ENCODE peak calls at places on chromosomes 7 and 10, in four cellular contexts. J, C, O and Y are unnamed samples.

GRCh38 chr7:36132025-36132424 is 21.0 kb upstream of the EEPD1 start:
- DNase-seq in C (no peak), O (no peak), J (no peak), Y (no peak)

GRCh38 chr10:102283488-102283887 is 38.2 kb downstream of the GBF1 start:
- DNase-seq in J (no peak), C (no peak), O (no peak), Y (no peak)

GRCh38 chr10:24209421-24209770 is 458 bp downstream of the KIAA1217 start:
- DNase-seq in J (peak; percentile 43), O (peak; percentile 10), C (no peak), Y (no peak)

GRCh38 chr10:91593366-91593765 is 39.5 kb downstream of the PPP1R3C start:
- DNase-seq in O (no peak), C (no peak), J (no peak), Y (no peak)

GRCh38 chr7:32616625-32617024 is 121.3 kb downstream of the AVL9 start:
- DNase-seq in C (no peak), J (no peak), O (peak; percentile 44), Y (no peak)

GRCh38 chr7:67631496-67631895 is 634.9 kb downstream of the TYW1 start:
- DNase-seq in J (no peak), O (no peak), C (no peak), Y (no peak)

GRCh38 chr7:28627869-28628268 is 215.6 kb downstream of the CREB5 start:
- DNase-seq in J (no peak), O (no peak), C (no peak), Y (no peak)

GRCh38 chr7:112500619-112501018 is 19.8 kb downstream of the LSMEM1 start:
- DNase-seq in O (peak; percentile 14), C (no peak), J (no peak), Y (no peak)

GRCh38 chr7:72386152-72386551 is 26.0 kb downstream of the CALN1 start:
- DNase-seq in J (no peak), O (no peak), C (no peak), Y (no peak)

GRCh38 chr10:32054087-32054486 is 2.1 kb downstream of the KIF5B start:
- DNase-seq in O (peak; percentile 95), C (no peak), J (no peak), Y (no peak)

GRCh38 chr7:117043051-117043546 is 89.8 kb downstream of the ST7 start:
- DNase-seq in C (no peak), J (no peak), O (peak; percentile 63), Y (no peak)

GRCh38 chr7:137096607-137097006 is 228.2 kb downstream of the CHRM2 start:
- DNase-seq in C (no peak), O (peak; percentile 24), J (no peak), Y (no peak)

GRCh38 chr7:37510043-37510634 is 61.5 kb upstream of the ELMO1 start:
- DNase-seq in J (no peak), O (no peak), C (no peak), Y (no peak)

GRCh38 chr10:118343549-118343948 is 1.4 kb upstream of the FAM204A start:
- DNase-seq in J (no peak), C (no peak), O (no peak), Y (no peak)

GRCh38 chr10:15254808-15255655 is 86.5 kb upstream of the NMT2 start:
- DNase-seq in J (peak; percentile 15), O (no peak), C (no peak), Y (no peak)

GRCh38 chr7:101940830-101941229 is 123.4 kb downstream of the CUX1 start:
- DNase-seq in O (peak; percentile 45), J (no peak), C (no peak), Y (no peak)

GRCh38 chr10:81704596-81704995 is 170.4 kb upstream of the NRG3 start:
- DNase-seq in O (no peak), C (no peak), J (no peak), Y (no peak)

GRCh38 chr7:82600601-82601000 is 157.0 kb upstream of the CACNA2D1 start:
- DNase-seq in O (no peak), J (no peak), C (no peak), Y (no peak)

GRCh38 chr7:153193144-153193595 is 433.6 kb downstream of the ACTR3B start:
- DNase-seq in O (no peak), C (no peak), J (no peak), Y (no peak)

GRCh38 chr10:22252801-22253577 is 35.2 kb upstream of the EBLN1 start:
- DNase-seq in J (no peak), O (peak; percentile 12), C (peak; percentile 10), Y (peak; percentile 54)

GRCh38 chr10:51770719-51771118 is 71.3 kb upstream of the CSTF2T start:
- DNase-seq in J (no peak), C (no peak), O (peak; percentile 24), Y (no peak)

GRCh38 chr10:88792656-88793055 is 9.9 kb upstream of the LIPM start:
- DNase-seq in C (no peak), O (peak; percentile 75), J (no peak), Y (no peak)

GRCh38 chr10:60140681-60141632 is 234.6 kb upstream of the CCDC6 start:
- DNase-seq in C (no peak), J (no peak), O (peak; percentile 79), Y (peak; percentile 47)

GRCh38 chr7:100951172-100951571 is 1.8 kb downstream of the MUC3A start:
- DNase-seq in C (no peak), J (no peak), O (no peak), Y (no peak)

GRCh38 chr10:93150990-93151547 is 77.4 kb downstream of the CYP26A1 start:
- DNase-seq in J (no peak), C (no peak), O (no peak), Y (no peak)

GRCh38 chr10:31650010-31650409 is 278.6 kb downstream of the ARHGAP12 start:
- DNase-seq in C (no peak), J (no peak), O (peak; percentile 94), Y (peak; percentile 77)

GRCh38 chr7:119270045-119270464 is 1002.9 kb upstream of the KCND2 start:
- DNase-seq in C (no peak), J (no peak), O (peak; percentile 74), Y (no peak)